ENCODE peak calls at places on chromosomes 12 and 14, in six cellular contexts. W is pancreas, D is H1, N is left ventricle myocardium inferior, F is IMR-90, L is Peyer's patch. T is an unnamed sample.

GRCh38 chr14:77562681-77563080 is 53.8 kb downstream of the SPTLC2 start:
- DNase-seq in W (no peak), D (no peak), N (no peak), F (peak), L (no peak), T (no peak)

GRCh38 chr12:94813314-94813713 is 163.0 kb upstream of the TMCC3 start:
- DNase-seq in W (no peak), D (no peak), N (no peak), F (no peak), L (no peak), T (no peak)

GRCh38 chr12:27899151-27899661 is 73.3 kb downstream of the PTHLH start:
- DNase-seq in W (no peak), D (no peak), N (no peak), F (peak), L (no peak), T (no peak)

GRCh38 chr12:6604254-6605029 is 2.7 kb downstream of the CHD4 start:
- DNase-seq in W (no peak), D (no peak), N (no peak), F (no peak), L (no peak), T (no peak)

GRCh38 chr14:90111895-90112534 is 50.2 kb downstream of the KCNK13 start:
- DNase-seq in W (no peak), D (no peak), N (no peak), F (peak), L (no peak), T (no peak)

GRCh38 chr14:103872492-103873113 is 25.2 kb upstream of the PPP1R13B start:
- DNase-seq in W (no peak), D (no peak), N (no peak), F (no peak), L (no peak), T (no peak)

GRCh38 chr12:11856971-11857370 is 207.5 kb downstream of the ETV6 start:
- DNase-seq in W (no peak), D (no peak), N (no peak), F (no peak), L (no peak), T (no peak)

GRCh38 chr14:58560208-58560607 is 77.6 kb upstream of the DACT1 start:
- DNase-seq in W (no peak), D (no peak), N (no peak), F (peak), L (no peak), T (no peak)

GRCh38 chr14:72907886-72908285 is 14.0 kb upstream of the DPF3 start:
- DNase-seq in W (no peak), D (no peak), N (no peak), F (peak), L (no peak), T (no peak)

GRCh38 chr12:94326727-94327126 is 132.9 kb downstream of the CEP83 start:
- DNase-seq in W (no peak), D (no peak), N (no peak), F (peak), L (no peak), T (no peak)

GRCh38 chr12:123050331-123050809 is 69.9 kb downstream of the ARL6IP4 start:
- DNase-seq in W (peak), D (no peak), N (peak), F (peak), L (no peak), T (no peak)

GRCh38 chr12:116164263-116164817 is 113.2 kb downstream of the MED13L start:
- DNase-seq in W (no peak), D (no peak), N (no peak), F (peak), L (no peak), T (no peak)

GRCh38 chr12:52258335-52258901 is 16.0 kb upstream of the KRT86 start:
- DNase-seq in W (peak), D (no peak), N (no peak), F (no peak), L (no peak), T (no peak)

GRCh38 chr14:103629503-103630121 is 601 bp downstream of the KLC1 start:
- DNase-seq in W (peak), D (no peak), N (peak), F (no peak), L (peak), T (peak)

GRCh38 chr12:124169577-124169976 is 125.3 kb upstream of the RFLNA start:
- DNase-seq in W (no peak), D (no peak), N (no peak), F (no peak), L (no peak), T (no peak)

GRCh38 chr12:130051900-130052299 is 110.4 kb upstream of the FZD10 start:
- DNase-seq in W (no peak), D (no peak), N (no peak), F (no peak), L (no peak), T (no peak)

GRCh38 chr14:78071016-78071549 is 99.1 kb upstream of the NRXN3 start:
- DNase-seq in W (no peak), D (no peak), N (no peak), F (no peak), L (no peak), T (no peak)

GRCh38 chr12:97912943-97913342 is 450.3 kb downstream of the RMST start:
- DNase-seq in W (no peak), D (no peak), N (no peak), F (no peak), L (no peak), T (no peak)

GRCh38 chr12:107780298-107780697 is 5.8 kb downstream of the ASCL4 start:
- DNase-seq in W (no peak), D (no peak), N (no peak), F (no peak), L (no peak), T (no peak)

GRCh38 chr12:81468206-81468605 is 290.9 kb downstream of the PPFIA2 start:
- DNase-seq in W (no peak), D (no peak), N (no peak), F (peak), L (no peak), T (no peak)

GRCh38 chr14:77181603-77182437 is at the start of gene TMEM63C:
- DNase-seq in W (peak), D (peak), N (no peak), F (no peak), L (peak), T (peak)

GRCh38 chr12:53067074-53067992 is 11.9 kb downstream of the SPRYD3 start:
- DNase-seq in W (no peak), D (no peak), N (no peak), F (no peak), L (no peak), T (no peak)

GRCh38 chr12:3263939-3264699 is 186.9 kb downstream of the TSPAN9 start:
- DNase-seq in W (no peak), D (no peak), N (peak), F (no peak), L (no peak), T (no peak)

GRCh38 chr14:52227559-52228222 is 39.8 kb upstream of the PTGDR start:
- DNase-seq in W (no peak), D (no peak), N (no peak), F (no peak), L (no peak), T (no peak)

GRCh38 chr12:88393017-88393767 is 187.1 kb downstream of the KITLG start:
- DNase-seq in W (no peak), D (no peak), N (no peak), F (peak), L (no peak), T (no peak)

GRCh38 chr12:125340791-125341190 is 275.6 kb downstream of the AACS start:
- DNase-seq in W (no peak), D (no peak), N (peak), F (peak), L (no peak), T (no peak)

GRCh38 chr14:102544034-102544744 is 34.6 kb upstream of the ANKRD9 start:
- DNase-seq in W (no peak), D (no peak), N (no peak), F (no peak), L (no peak), T (no peak)

GRCh38 chr14:71620401-71620800 is 311.8 kb upstream of the RGS6 start:
- DNase-seq in W (no peak), D (no peak), N (no peak), F (peak), L (no peak), T (no peak)

GRCh38 chr12:1047898-1048660 is 57.1 kb downstream of the ERC1 start:
- DNase-seq in W (no peak), D (no peak), N (no peak), F (no peak), L (no peak), T (no peak)

GRCh38 chr12:31519525-31519924 is 71.4 kb downstream of the DENND5B start:
- DNase-seq in W (no peak), D (no peak), N (no peak), F (no peak), L (no peak), T (no peak)

GRCh38 chr12:50024804-50025186 is 499 bp downstream of the RACGAP1 start:
- DNase-seq in W (no peak), D (no peak), N (no peak), F (no peak), L (no peak), T (no peak)

GRCh38 chr14:64503434-64504309 is at the start of gene ZBTB25:
- DNase-seq in W (peak), D (peak), N (peak), F (peak), L (peak), T (peak)

GRCh38 chr14:20690848-20691640 is 2.5 kb downstream of the ANG start:
- DNase-seq in W (no peak), D (no peak), N (no peak), F (peak), L (peak), T (no peak)

GRCh38 chr12:50751921-50752721 is 11.8 kb upstream of the ATF1 start:
- DNase-seq in W (no peak), D (no peak), N (no peak), F (peak), L (no peak), T (no peak)

GRCh38 chr12:106840217-106840616 is 65.7 kb downstream of the RIC8B start:
- DNase-seq in W (no peak), D (no peak), N (no peak), F (peak), L (no peak), T (no peak)

GRCh38 chr12:16294589-16294988 is 17.1 kb upstream of the SLC15A5 start:
- DNase-seq in W (no peak), D (no peak), N (no peak), F (no peak), L (no peak), T (no peak)

GRCh38 chr12:19575307-19576243 is 136.3 kb downstream of the AEBP2 start:
- DNase-seq in W (no peak), D (no peak), N (peak), F (peak), L (no peak), T (no peak)

GRCh38 chr14:68137704-68138619 is 318.4 kb downstream of the RAD51B start:
- DNase-seq in W (no peak), D (peak), N (no peak), F (peak), L (no peak), T (no peak)

GRCh38 chr14:36952702-36953101 is 219.7 kb downstream of the SLC25A21 start:
- DNase-seq in W (no peak), D (no peak), N (no peak), F (peak), L (no peak), T (no peak)

GRCh38 chr14:49892636-49893308 is at the start of gene ARF6:
- DNase-seq in W (peak), D (peak), N (peak), F (peak), L (peak), T (peak)
- TF ChIP-seq CTCF in W (no peak), D (no peak), N (peak), F (peak), L (no peak), T (no peak)

GRCh38 chr12:47746073-47746472 is 12.6 kb downstream of the RAPGEF3 start:
- DNase-seq in W (no peak), D (no peak), N (no peak), F (no peak), L (no peak), T (no peak)

GRCh38 chr12:47747596-47748506 is 10.8 kb downstream of the RAPGEF3 start:
- DNase-seq in W (no peak), D (no peak), N (no peak), F (no peak), L (no peak), T (no peak)

GRCh38 chr12:47748507-47748828 is 10.2 kb downstream of the RAPGEF3 start:
- DNase-seq in W (no peak), D (no peak), N (no peak), F (no peak), L (no peak), T (no peak)

GRCh38 chr12:47746523-47746922 is 12.2 kb downstream of the RAPGEF3 start:
- DNase-seq in W (no peak), D (no peak), N (no peak), F (no peak), L (no peak), T (no peak)

DNA sequence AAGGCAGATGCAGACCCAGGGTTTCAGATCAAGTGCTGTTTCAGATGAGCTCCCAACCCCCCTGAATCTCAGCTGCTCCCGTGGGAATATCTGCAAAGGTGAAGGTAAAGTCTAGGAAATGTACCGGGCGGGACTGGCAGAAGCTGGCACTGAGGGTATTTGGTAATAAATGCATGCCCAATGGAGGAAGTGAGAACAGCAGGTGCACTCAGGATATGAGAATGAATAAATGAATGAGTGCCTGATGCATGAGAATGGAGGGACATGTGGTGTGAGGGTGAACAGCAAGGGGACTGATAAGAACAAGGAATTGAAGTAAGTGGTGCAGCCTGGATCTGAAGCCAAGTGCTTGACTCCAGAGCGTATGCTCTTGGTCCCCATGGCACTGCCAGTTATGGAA is 11.6 kb downstream of the RAPGEF3 start:
- DNase-seq in W (no peak), D (no peak), N (no peak), F (no peak), L (no peak), T (no peak)
- TF ChIP-seq CTCF in W (no peak), D (no peak), N (no peak), F (no peak), L (no peak), T (no peak)

DNA sequence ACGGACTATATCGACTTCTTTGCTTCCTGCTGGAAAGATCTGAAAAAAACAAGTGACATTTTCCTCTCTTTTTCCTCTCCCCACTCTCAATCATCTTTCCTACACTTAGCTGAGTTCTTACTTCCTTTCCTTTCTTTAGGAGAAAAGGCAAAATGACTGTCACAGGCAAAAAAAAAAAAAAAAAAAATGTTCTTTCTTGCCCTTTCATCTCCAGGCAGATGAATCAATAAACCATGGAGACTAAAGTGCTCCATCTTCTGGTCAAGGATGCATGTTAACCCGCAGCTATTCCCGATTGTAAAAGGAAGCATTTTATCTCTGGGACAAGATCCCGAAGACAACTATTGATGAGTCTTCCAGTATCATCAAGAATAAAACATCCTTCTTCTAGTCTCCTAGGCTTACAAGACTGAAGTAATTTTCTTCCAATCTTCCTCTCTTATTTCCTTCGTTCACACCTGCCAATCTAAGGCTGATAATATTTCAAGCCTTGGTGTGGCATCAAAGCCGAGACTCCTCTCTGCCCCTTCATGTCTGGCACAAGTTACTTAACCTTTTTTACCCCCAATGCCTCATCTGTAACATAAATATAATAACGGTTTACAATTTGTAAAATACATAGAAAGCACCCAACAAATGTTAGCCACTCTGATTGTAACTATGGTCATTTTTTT is 94.2 kb upstream of the PLEKHG7 start:
- DNase-seq in W (no peak), D (no peak), N (no peak), F (peak), L (no peak), T (no peak)
- TF ChIP-seq CTCF in W (no peak), D (peak), N (peak), F (peak), L (no peak), T (no peak)

DNA sequence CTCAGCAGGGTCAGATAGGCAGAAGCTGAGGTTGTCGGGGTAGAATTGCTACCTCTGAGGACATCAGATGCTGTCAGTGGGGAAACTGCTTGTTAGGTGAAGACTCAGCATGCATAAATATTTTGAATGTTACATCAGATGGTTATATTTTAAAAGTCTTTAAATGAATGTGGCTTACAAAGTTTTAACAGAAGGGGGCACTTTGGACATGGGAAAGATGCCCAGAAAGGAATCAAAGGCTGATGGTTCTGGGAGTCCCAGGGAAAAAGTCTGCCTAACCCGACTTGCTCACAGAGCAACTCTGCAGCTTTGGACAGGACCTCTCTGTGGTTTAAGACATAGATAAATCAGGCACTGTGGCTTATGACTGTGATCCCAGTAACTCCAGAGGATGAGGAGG is 474.8 kb downstream of the ATP23 start:
- DNase-seq in W (no peak), D (no peak), N (no peak), F (peak), L (no peak), T (no peak)
- TF ChIP-seq CTCF in W (no peak), D (no peak), N (no peak), F (peak), L (no peak), T (no peak)

DNA sequence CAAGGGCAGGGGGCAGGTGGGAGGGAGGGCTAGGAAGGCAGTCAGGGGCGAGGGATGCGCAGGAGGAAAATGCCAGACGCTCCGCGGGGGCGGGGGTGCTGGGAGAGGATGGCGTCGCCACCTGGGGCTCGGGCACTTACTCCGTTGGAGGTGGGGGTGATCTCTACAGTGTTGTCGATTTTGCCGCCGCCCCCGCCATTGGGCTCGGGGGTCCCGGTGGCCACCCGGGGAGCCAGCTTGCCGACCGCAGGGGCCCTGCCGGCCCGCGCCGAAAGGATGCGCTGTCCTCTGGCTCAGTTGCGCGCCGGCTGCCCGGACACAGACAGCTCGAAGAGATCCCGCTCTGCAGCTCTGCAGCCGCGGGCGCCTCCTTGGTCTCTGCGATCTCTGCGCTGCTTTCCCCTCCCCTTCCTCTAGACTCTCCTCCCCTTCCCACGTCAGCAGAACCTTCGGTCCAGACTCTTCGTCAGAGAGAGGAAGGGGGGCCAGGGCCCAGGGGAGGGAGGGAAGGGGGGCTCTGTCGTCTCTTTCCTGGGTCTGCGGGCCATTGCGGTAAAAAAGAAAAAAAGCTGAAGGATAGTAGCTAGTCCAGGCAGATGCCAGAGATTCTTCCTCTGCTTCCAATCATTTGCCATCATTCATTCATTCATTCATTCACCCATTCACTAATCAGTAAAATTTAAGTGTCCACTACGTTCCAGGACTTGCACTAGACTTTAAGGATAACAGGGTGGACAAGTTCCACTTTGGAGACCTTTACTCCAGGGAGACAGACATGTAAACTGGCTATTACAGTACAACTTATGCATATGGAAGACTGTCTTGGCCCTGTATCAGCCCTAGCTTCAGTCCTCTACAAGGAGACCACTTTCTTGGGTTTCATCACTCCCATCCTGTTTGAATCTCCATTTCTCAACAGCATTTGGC is at the start of gene SLC22A17:
- DNase-seq in W (peak), D (no peak), N (peak), F (peak), L (peak), T (no peak)
- TF ChIP-seq CTCF in W (no peak), D (no peak), N (no peak), F (peak), L (no peak), T (no peak)

GRCh38 chr12:71685961-71686657 is at the start of gene TMEM19:
- DNase-seq in W (peak), D (peak), N (peak), F (peak), L (peak), T (peak)
- TF ChIP-seq CTCF in W (no peak), D (peak), N (peak), F (peak), L (no peak), T (no peak)